ENCODE peak calls at places on chromosome 20, in six cellular contexts. B is activated CD4-positive, alpha-beta T cell treated with anti-CD3 and anti-CD28 coated beads, Interleukin-2, amount 50 U/mL, for 1 hour; L is MM.1S; D is progenitor cell of endocrine pancreas; K is stimulated activated CD8-positive, alpha-beta memory T cell treated with anti-CD3 and anti-CD28 coated beads, Interleukin-4, amount 100 ng/mL, for 24 hours; I is HS-5. M is an unnamed sample.

GRCh38 chr20:59939879-59940128 is 301 bp downstream of the PPP1R3D start:
- DNase-seq in D (peak; percentile 23), K (no peak), L (no peak), I (no peak), B (no peak), M (no peak)

GRCh38 chr20:63735859-63736718 is at the start of gene LIME1:
- DNase-seq in B (peak; percentile 79), K (peak; percentile 52), D (no peak), L (peak; percentile 92), I (no peak), M (no peak)

GRCh38 chr20:61117725-61118124 is 134.3 kb upstream of the CDH4 start:
- DNase-seq in I (peak; percentile 52), D (no peak), K (no peak), L (no peak), B (no peak), M (no peak)

GRCh38 chr20:58634818-58635665 is 16.0 kb upstream of the STX16 start:
- DNase-seq in K (peak; percentile 39), D (no peak), I (no peak), L (no peak), B (no peak), M (no peak)

GRCh38 chr20:56504373-56505005 is 20.1 kb upstream of the FAM209A start:
- DNase-seq in B (peak; percentile 12), L (no peak), D (no peak), K (no peak), I (no peak), M (no peak)

GRCh38 chr20:59270380-59270779 is 30.0 kb upstream of the EDN3 start:
- DNase-seq in I (no peak), L (no peak), B (no peak), D (no peak), K (no peak), M (no peak)

GRCh38 chr20:24164360-24164759 is 175.8 kb upstream of the GGTLC1 start:
- DNase-seq in D (no peak), I (no peak), B (peak; percentile 25), K (peak; percentile 14), L (peak; percentile 21), M (no peak)

GRCh38 chr20:8132632-8133587 is 844 bp downstream of the PLCB1 start:
- DNase-seq in B (no peak), D (peak; percentile 9), I (no peak), L (no peak), K (no peak), M (peak; percentile 58)

GRCh38 chr20:18722381-18722780 is 91.2 kb upstream of the SCP2D1 start:
- DNase-seq in I (peak; percentile 3), K (no peak), D (no peak), L (no peak), B (no peak), M (no peak)

GRCh38 chr20:6819599-6819998 is 52.1 kb downstream of the BMP2 start:
- DNase-seq in I (no peak), D (no peak), K (no peak), B (no peak), L (peak; percentile 27), M (no peak)

GRCh38 chr20:38369387-38369786 is 23.1 kb downstream of the LBP start:
- DNase-seq in L (no peak), B (no peak), D (no peak), K (no peak), I (no peak), M (no peak)

GRCh38 chr20:62237772-62238568 is at the start of gene OSBPL2:
- DNase-seq in K (peak; percentile 99), L (peak; percentile 97), D (peak; percentile 100), I (peak; percentile 95), B (peak; percentile 100), M (peak; percentile 100)

GRCh38 chr20:58148891-58149290 is 79.6 kb downstream of the ANKRD60 start:
- DNase-seq in L (no peak), B (no peak), K (no peak), I (no peak), D (no peak), M (no peak)

GRCh38 chr20:12036142-12036541 is 118.4 kb downstream of the BTBD3 start:
- DNase-seq in I (no peak), B (no peak), L (no peak), D (no peak), K (no peak), M (no peak)

GRCh38 chr20:3168079-3168828 is 5.1 kb downstream of the LZTS3 start:
- DNase-seq in D (peak; percentile 54), B (no peak), L (no peak), I (no peak), K (no peak), M (no peak)

GRCh38 chr20:5612476-5613291 is 137.5 kb upstream of the SHLD1 start:
- DNase-seq in D (no peak), L (no peak), K (no peak), I (no peak), B (no peak), M (no peak)

GRCh38 chr20:6641012-6641411 is 126.5 kb upstream of the BMP2 start:
- DNase-seq in D (no peak), L (no peak), K (no peak), I (no peak), B (no peak), M (no peak)

GRCh38 chr20:9514072-9514460 is 324 bp upstream of the LAMP5 start:
- DNase-seq in D (no peak), K (no peak), B (no peak), I (no peak), L (no peak), M (no peak)

GRCh38 chr20:50297498-50298348 is 107.1 kb downstream of the CEBPB start:
- DNase-seq in D (no peak), L (no peak), B (no peak), K (no peak), I (no peak), M (no peak)